ENCODE peak calls at places on chromosomes 13 and 19, in five cellular contexts. B is IMR-90, F is neuronal stem cell, X is mesenchymal stem cell, P is H9. M is an unnamed sample.

GRCh38 chr13:70964124-70964523 is 855.9 kb upstream of the KLHL1 start:
- DNase-seq in B (no peak), F (no peak), X (no peak), P (no peak), M (no peak)

GRCh38 chr19:662207-662961 is 630 bp downstream of the RNF126 start:
- DNase-seq in B (peak), F (no peak), X (peak), P (no peak), M (peak)

GRCh38 chr13:108987945-108988344 is 358.5 kb downstream of the MYO16 start:
- DNase-seq in B (no peak), F (no peak), X (no peak), P (no peak), M (no peak)

GRCh38 chr13:75618308-75618707 is 17.8 kb upstream of the LMO7 start:
- DNase-seq in B (no peak), F (no peak), X (no peak), P (no peak), M (no peak)

GRCh38 chr19:53897459-53897858 is 11.6 kb upstream of the CACNG7 start:
- DNase-seq in B (no peak), F (no peak), X (no peak), P (no peak), M (no peak)

GRCh38 chr13:32010137-32010536 is 21.4 kb upstream of the FRY start:
- DNase-seq in B (peak), F (no peak), X (no peak), P (no peak), M (no peak)

GRCh38 chr19:16381756-16382401 is 57.3 kb downstream of the KLF2 start:
- DNase-seq in B (no peak), F (no peak), X (no peak), P (no peak), M (no peak)

GRCh38 chr19:33603377-33603776 is 18.4 kb upstream of the CHST8 start:
- DNase-seq in B (no peak), F (no peak), X (no peak), P (no peak), M (no peak)

GRCh38 chr13:95641961-95642621 is 2.4 kb downstream of the DZIP1 start:
- DNase-seq in B (peak), F (peak), X (peak), P (peak), M (peak)

GRCh38 chr13:39765801-39766463 is 110.5 kb downstream of the COG6 start:
- DNase-seq in B (no peak), F (no peak), X (peak), P (peak), M (peak)

GRCh38 chr19:42048992-42049391 is 21.0 kb downstream of the GRIK5 start:
- DNase-seq in B (no peak), F (no peak), X (peak), P (no peak), M (no peak)

GRCh38 chr19:47418595-47419036 is 711 bp downstream of the MEIS3 start:
- DNase-seq in B (no peak), F (no peak), X (no peak), P (no peak), M (no peak)

GRCh38 chr13:42039946-42040729 is 8.3 kb upstream of the DGKH start:
- DNase-seq in B (peak), F (peak), X (peak), P (peak), M (peak)

GRCh38 chr13:113351514-113352026 is 12.4 kb downstream of the GRTP1 start:
- DNase-seq in B (no peak), F (no peak), X (no peak), P (peak), M (no peak)

GRCh38 chr19:29294343-29294811 is 81.4 kb upstream of the UQCRFS1 start:
- DNase-seq in B (peak), F (no peak), X (no peak), P (no peak), M (no peak)

GRCh38 chr13:52994051-52994450 is 34.6 kb upstream of the OLFM4 start:
- DNase-seq in B (no peak), F (no peak), X (no peak), P (no peak), M (no peak)

GRCh38 chr13:80339841-80340642 is 884 bp downstream of the SPRY2 start:
- DNase-seq in B (peak), F (peak), X (peak), P (no peak), M (peak)

GRCh38 chr19:1830568-1830967 is 17.7 kb downstream of the REXO1 start:
- DNase-seq in B (no peak), F (no peak), X (no peak), P (no peak), M (no peak)

GRCh38 chr13:50149932-50150331 is 134.7 kb downstream of the KCNRG start:
- DNase-seq in B (no peak), F (no peak), X (no peak), P (no peak), M (no peak)

GRCh38 chr19:51203941-51204720 is 20.7 kb upstream of the CD33 start:
- DNase-seq in B (no peak), F (no peak), X (no peak), P (no peak), M (no peak)

GRCh38 chr19:45495178-45495577 is 1.7 kb downstream of the RTN2 start:
- DNase-seq in B (no peak), F (no peak), X (no peak), P (no peak), M (no peak)

GRCh38 chr19:58585442-58586130 is 12.5 kb upstream of the MZF1 start:
- DNase-seq in B (peak), F (no peak), X (no peak), P (peak), M (no peak)

GRCh38 chr19:58581227-58582141 is 8.3 kb upstream of the MZF1 start:
- DNase-seq in B (peak), F (peak), X (peak), P (peak), M (peak)

GRCh38 chr19:58582985-58583384 is 9.8 kb upstream of the MZF1 start:
- DNase-seq in B (no peak), F (no peak), X (no peak), P (peak), M (no peak)

GRCh38 chr19:58584498-58585441 is 11.6 kb upstream of the MZF1 start:
- DNase-seq in B (no peak), F (no peak), X (no peak), P (peak), M (no peak)

GRCh38 chr19:58586131-58586765 is 13.1 kb upstream of the MZF1 start:
- DNase-seq in B (no peak), F (no peak), X (no peak), P (no peak), M (peak)
- H3K4me2 ChIP-seq in B (peak), F (no peak), X (no peak), P (no peak), M (no peak)

DNA sequence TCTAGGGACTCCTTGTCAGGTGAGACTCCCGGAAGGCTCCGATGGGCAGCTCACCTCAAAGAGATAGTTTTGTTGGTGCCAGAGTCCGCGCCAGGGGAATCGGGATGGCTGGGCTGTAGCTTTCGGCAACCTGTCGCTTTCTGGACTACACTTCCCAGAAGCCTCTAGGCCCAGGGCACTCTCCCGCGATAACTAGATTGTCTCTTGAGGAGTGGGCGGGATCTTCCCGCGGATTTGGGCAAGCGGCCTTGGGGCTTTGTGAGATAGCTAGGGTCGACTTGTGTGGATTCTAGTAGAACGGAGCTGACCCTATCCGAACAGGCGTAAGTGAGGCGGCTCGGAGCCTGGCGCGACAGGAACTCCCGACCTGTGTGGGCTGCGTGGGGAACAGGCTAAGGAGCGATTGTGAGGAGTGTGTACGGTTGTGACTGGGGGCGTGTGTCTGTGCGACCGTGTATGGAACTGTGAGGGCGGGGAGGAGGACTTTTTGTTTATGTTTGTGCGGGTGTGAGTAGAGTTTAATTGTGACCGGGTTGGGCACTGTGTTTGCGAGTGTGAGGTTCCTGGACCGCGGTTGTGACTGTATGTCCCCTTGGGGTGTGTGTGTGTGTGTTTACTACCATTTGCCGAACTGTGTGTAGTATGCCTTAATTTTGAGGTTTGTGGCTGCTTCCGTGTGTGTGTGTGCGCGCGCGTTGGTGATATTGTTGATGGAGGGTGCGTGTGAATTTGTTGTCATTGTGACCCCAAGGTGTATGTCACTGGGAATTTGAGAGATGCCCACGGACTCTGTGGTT is at the start of gene ZNF345:
- DNase-seq in B (peak), F (peak), X (peak), P (peak), M (peak)
- H3K23ac ChIP-seq in B (peak), F (peak), X (no peak), P (no peak), M (peak)

GRCh38 chr13:97339019-97339988 is 94.7 kb upstream of the RAP2A start:
- DNase-seq in B (peak), F (no peak), X (peak), P (no peak), M (no peak)
- H3K4me2 ChIP-seq in B (peak), F (no peak), X (no peak), P (no peak), M (no peak)

DNA sequence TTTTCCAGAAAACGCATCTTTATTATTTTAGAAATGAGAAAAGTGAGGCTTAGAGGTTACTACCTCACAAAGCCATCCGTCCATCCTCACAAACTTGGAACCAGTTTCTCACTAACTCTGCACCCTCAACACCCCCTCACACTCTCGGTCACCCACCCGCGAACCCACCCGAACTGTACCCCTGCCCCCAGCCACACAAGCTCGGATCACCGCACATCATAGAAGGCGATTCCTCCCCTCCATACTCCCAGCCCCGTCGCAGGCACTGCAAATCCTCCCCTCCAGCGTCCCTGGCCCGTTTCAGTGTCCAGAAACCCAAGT is 238 bp downstream of the ZNF260 start:
- DNase-seq in B (no peak), F (no peak), X (no peak), P (no peak), M (no peak)
- H3K23ac ChIP-seq in B (peak), F (peak), X (no peak), P (no peak), M (no peak)

GRCh38 chr19:18666784-18667183 is 16.7 kb upstream of the CRTC1 start:
- DNase-seq in B (no peak), F (no peak), X (no peak), P (no peak), M (no peak)
- H3K4me2 ChIP-seq in B (no peak), F (no peak), X (no peak), P (no peak), M (no peak)

GRCh38 chr19:3710265-3710812 is 2.2 kb downstream of the TJP3 start:
- DNase-seq in B (peak), F (no peak), X (peak), P (peak), M (peak)

GRCh38 chr19:3708207-3708931 is at the start of gene TJP3:
- DNase-seq in B (peak), F (no peak), X (no peak), P (no peak), M (no peak)

GRCh38 chr19:3712663-3713531 is 4.7 kb downstream of the TJP3 start:
- DNase-seq in B (no peak), F (no peak), X (no peak), P (no peak), M (no peak)

DNA sequence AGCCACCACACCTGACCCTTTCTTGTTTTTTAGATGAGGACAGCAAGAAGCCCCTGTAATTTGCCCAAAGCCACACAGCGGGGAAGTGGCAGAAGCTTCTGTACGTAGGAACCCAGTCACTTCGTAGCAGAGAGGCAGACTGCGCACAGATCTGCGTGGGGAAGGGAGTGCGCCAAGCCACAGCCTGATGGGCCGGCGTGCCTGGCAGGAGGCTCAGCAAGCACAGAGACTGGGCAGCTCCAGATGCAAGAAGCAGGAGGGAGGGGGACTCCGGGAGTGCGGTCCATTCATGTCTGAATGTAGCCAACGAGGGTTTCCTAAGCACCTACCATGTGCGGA is 347 bp upstream of the TJP3 start:
- DNase-seq in B (no peak), F (no peak), X (no peak), P (no peak), M (no peak)
- H3K23ac ChIP-seq in B (no peak), F (peak), X (no peak), P (no peak), M (no peak)

GRCh38 chr19:6632002-6632621 is 37.8 kb downstream of the TNFSF14 start:
- DNase-seq in B (peak), F (peak), X (peak), P (peak), M (peak)
- H3K4me2 ChIP-seq in B (no peak), F (no peak), X (no peak), P (no peak), M (no peak)

GRCh38 chr13:23558675-23559536 is 11.3 kb upstream of the TNFRSF19 start:
- DNase-seq in B (peak), F (no peak), X (peak), P (no peak), M (peak)

GRCh38 chr13:23560571-23561089 is 9.6 kb upstream of the TNFRSF19 start:
- DNase-seq in B (no peak), F (no peak), X (no peak), P (no peak), M (no peak)

GRCh38 chr13:23557043-23557442 is 13.2 kb upstream of the TNFRSF19 start:
- DNase-seq in B (no peak), F (no peak), X (no peak), P (no peak), M (no peak)

GRCh38 chr13:23561261-23561660 is 9.0 kb upstream of the TNFRSF19 start:
- DNase-seq in B (no peak), F (no peak), X (no peak), P (no peak), M (no peak)

GRCh38 chr13:23557733-23558132 is 12.5 kb upstream of the TNFRSF19 start:
- DNase-seq in B (no peak), F (no peak), X (no peak), P (no peak), M (no peak)
- H3K23ac ChIP-seq in B (no peak), F (no peak), X (no peak), P (no peak), M (no peak)

GRCh38 chr13:46569471-46569870 is 16.5 kb downstream of the LRCH1 start:
- DNase-seq in B (no peak), F (no peak), X (no peak), P (no peak), M (no peak)

GRCh38 chr13:46571189-46571901 is 18.4 kb downstream of the LRCH1 start:
- DNase-seq in B (peak), F (no peak), X (peak), P (no peak), M (peak)

GRCh38 chr13:46572758-46573384 is 19.9 kb downstream of the LRCH1 start:
- DNase-seq in B (no peak), F (no peak), X (no peak), P (no peak), M (no peak)

GRCh38 chr13:46570273-46570672 is 17.3 kb downstream of the LRCH1 start:
- DNase-seq in B (no peak), F (no peak), X (no peak), P (no peak), M (no peak)

GRCh38 chr13:46571941-46572340 is 19.0 kb downstream of the LRCH1 start:
- DNase-seq in B (no peak), F (no peak), X (no peak), P (no peak), M (no peak)
- H3K4me2 ChIP-seq in B (no peak), F (no peak), X (no peak), P (no peak), M (no peak)

DNA sequence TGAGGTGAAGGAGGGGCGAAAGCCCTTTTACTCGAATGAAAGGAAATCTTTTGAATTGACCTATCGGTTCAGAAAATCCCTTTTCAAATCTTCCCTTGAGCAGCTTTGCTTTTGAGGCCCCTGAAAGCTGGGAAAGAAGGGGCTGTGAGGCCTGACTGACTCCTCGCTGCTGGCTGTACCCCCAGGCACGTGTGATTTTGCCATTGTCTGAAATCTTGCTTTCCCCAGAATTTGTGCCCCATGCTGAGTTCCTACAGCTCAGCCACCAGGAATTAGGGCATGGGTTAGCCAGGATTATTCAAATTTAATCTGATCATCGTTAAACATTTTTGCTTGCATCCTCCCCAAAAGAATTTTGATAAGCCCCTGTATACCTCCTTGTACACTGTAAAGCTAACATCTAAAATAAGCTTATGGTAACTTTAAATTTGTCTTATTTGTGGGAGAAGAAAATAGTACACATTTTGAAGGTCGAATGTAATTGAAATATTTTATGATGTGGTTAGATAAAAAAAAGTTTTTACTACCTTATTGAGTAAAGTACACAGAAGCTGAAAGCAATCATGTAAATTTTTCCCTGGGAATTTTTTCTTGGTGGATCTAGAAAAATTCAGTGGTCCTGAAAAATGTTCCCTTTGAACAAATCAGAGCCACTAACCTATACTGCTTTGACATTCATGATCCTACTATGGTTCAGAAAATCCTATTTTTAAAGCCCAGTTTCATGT is 46.7 kb downstream of the SIPA1L3 start:
- DNase-seq in B (no peak), F (peak), X (no peak), P (no peak), M (peak)
- H3K23ac ChIP-seq in B (peak), F (no peak), X (no peak), P (no peak), M (no peak)